ENCODE peak calls at places on chromosomes 6 and 20, in four cellular contexts. One of them, this sample, is unnamed. For H4K20me1, the result is how much of the 10 kb centered on the place peaks cover.

GRCh38 chr20:63095718-63096654 is 89.2 kb upstream of the BHLHE23 start:
- DNase-seq in K562: no peak
- DNase-seq in HCT116: no peak
- DNase-seq in mammary epithelial cell: no peak
- DNase-seq in this sample: no peak

GRCh38 chr6:21201181-21201580 is 392.4 kb upstream of the SOX4 start:
- DNase-seq in HCT116: no peak
- DNase-seq in mammary epithelial cell: no peak
- DNase-seq in K562: no peak
- DNase-seq in this sample: no peak

GRCh38 chr6:30799210-30799609 is 54.9 kb upstream of the IER3 start:
- DNase-seq in mammary epithelial cell: no peak
- DNase-seq in K562: peak
- DNase-seq in HCT116: no peak
- DNase-seq in this sample: no peak

GRCh38 chr20:2093200-2093781 is 8.3 kb upstream of the STK35 start:
- DNase-seq in mammary epithelial cell: peak
- DNase-seq in HCT116: peak
- DNase-seq in K562: no peak
- DNase-seq in this sample: peak

GRCh38 chr6:35605600-35605999 is 83.1 kb downstream of the FKBP5 start:
- DNase-seq in K562: no peak
- DNase-seq in HCT116: no peak
- DNase-seq in mammary epithelial cell: peak
- DNase-seq in this sample: no peak

GRCh38 chr6:109442393-109442924 is 1.9 kb downstream of the SMPD2 start:
- DNase-seq in K562: no peak
- DNase-seq in mammary epithelial cell: no peak
- DNase-seq in HCT116: no peak
- DNase-seq in this sample: no peak

GRCh38 chr20:48684501-48685041 is 143.2 kb downstream of the PREX1 start:
- DNase-seq in K562: no peak
- DNase-seq in mammary epithelial cell: no peak
- DNase-seq in HCT116: no peak
- DNase-seq in this sample: no peak

GRCh38 chr20:53944796-53945195 is 125.6 kb downstream of the BCAS1 start:
- DNase-seq in mammary epithelial cell: no peak
- DNase-seq in K562: no peak
- DNase-seq in HCT116: no peak
- DNase-seq in this sample: no peak

GRCh38 chr20:58945967-58946631 is 35.0 kb upstream of the NELFCD start:
- DNase-seq in HCT116: no peak
- DNase-seq in K562: no peak
- DNase-seq in mammary epithelial cell: no peak
- DNase-seq in this sample: no peak

GRCh38 chr20:7500362-7500761 is 439.9 kb downstream of the HAO1 start:
- DNase-seq in mammary epithelial cell: no peak
- DNase-seq in K562: no peak
- DNase-seq in HCT116: no peak
- DNase-seq in this sample: no peak

GRCh38 chr6:35094183-35094582 is 47.0 kb downstream of the TCP11 start:
- DNase-seq in HCT116: no peak
- DNase-seq in K562: no peak
- DNase-seq in mammary epithelial cell: no peak
- DNase-seq in this sample: no peak

DNA sequence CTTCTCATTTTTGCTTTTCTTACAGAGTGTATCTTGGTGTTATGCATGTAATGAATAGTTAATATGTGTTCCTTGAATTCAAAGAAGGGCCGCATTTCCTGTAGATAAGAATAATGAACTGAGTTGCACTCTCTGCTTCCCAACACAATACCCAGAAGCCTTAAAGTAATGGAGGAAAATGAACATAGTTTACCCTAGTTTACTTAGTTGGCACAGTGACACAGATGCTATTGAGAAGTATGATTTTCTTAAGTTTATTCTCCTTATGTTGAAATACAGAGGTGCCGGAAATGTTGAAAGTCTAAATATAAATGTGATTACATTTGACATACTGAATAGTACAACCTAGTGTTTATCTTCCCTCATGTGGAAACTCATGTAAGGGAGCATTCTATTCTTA is 6.1 kb downstream of the NUS1 start:
- DNase-seq in K562: no peak
- DNase-seq in mammary epithelial cell: no peak
- DNase-seq in HCT116: no peak
- DNase-seq in this sample: no peak
- H4K20me1 ChIP-seq in K562: under half
- H4K20me1 ChIP-seq in mammary epithelial cell: under half
- H4K20me1 ChIP-seq in HCT116: under half
- H4K20me1 ChIP-seq in this sample: under half

GRCh38 chr6:115545410-115545986 is 515.2 kb downstream of the FRK start:
- DNase-seq in HCT116: no peak
- DNase-seq in K562: no peak
- DNase-seq in mammary epithelial cell: no peak
- DNase-seq in this sample: no peak
- TF ChIP-seq CTCF in HCT116: no peak
- TF ChIP-seq CTCF in K562: no peak
- TF ChIP-seq CTCF in mammary epithelial cell: no peak
- TF ChIP-seq CTCF in this sample: no peak

DNA sequence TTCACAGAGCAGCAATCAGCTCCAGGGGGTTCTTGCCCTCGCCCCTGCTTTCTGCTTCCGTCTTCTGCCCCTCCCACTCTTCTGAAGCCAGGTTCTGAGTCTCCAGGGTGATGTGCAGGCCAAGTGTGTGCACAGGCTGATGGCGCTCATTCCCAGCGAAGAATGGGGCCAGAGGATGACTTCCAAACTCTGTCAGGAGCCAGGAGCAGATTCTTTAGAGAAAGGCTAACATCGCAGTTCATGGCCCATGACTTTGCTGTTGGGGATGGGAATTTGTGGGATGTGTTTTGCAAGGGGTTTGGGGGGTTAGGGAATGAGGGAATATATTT is 56.1 kb upstream of the CCN6 start:
- DNase-seq in mammary epithelial cell: no peak
- DNase-seq in HCT116: no peak
- DNase-seq in K562: no peak
- DNase-seq in this sample: no peak
- H2AFZ ChIP-seq in mammary epithelial cell: no peak
- H2AFZ ChIP-seq in HCT116: no peak
- H2AFZ ChIP-seq in K562: no peak
- H2AFZ ChIP-seq in this sample: no peak

GRCh38 chr20:32567384-32568178 is 17.6 kb downstream of the NOL4L start:
- DNase-seq in K562: no peak
- DNase-seq in HCT116: no peak
- DNase-seq in mammary epithelial cell: no peak
- DNase-seq in this sample: no peak

GRCh38 chr20:32566379-32567374 is 18.5 kb downstream of the NOL4L start:
- DNase-seq in K562: no peak
- DNase-seq in mammary epithelial cell: no peak
- DNase-seq in HCT116: no peak
- DNase-seq in this sample: no peak

GRCh38 chr20:32569380-32570305 is 15.5 kb downstream of the NOL4L start:
- DNase-seq in HCT116: no peak
- DNase-seq in K562: no peak
- DNase-seq in mammary epithelial cell: no peak
- DNase-seq in this sample: no peak

GRCh38 chr20:32570401-32571190 is 14.5 kb downstream of the NOL4L start:
- DNase-seq in mammary epithelial cell: no peak
- DNase-seq in K562: peak
- DNase-seq in HCT116: no peak
- DNase-seq in this sample: no peak

DNA sequence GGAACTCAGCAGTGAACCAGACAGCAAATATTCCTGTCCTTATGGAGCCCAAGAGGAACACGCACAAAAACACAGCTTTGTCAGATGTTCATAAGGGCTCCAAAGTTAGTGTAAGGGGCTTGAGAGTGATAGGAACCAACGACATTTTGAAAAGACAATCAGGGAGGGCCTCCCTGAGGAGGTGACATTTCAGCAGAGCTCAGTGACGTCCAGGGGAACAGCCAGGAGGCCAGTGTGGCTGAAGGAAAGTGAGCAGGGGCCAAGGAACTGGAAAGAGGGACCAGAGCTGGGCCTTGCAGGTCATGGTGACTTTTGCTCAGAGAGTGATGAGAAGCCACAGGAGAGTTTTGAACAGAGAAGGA is 16.1 kb downstream of the NOL4L start:
- DNase-seq in mammary epithelial cell: no peak
- DNase-seq in HCT116: no peak
- DNase-seq in K562: no peak
- DNase-seq in this sample: no peak
- H4K20me1 ChIP-seq in mammary epithelial cell: under half
- H4K20me1 ChIP-seq in HCT116: under half
- H4K20me1 ChIP-seq in K562: under half
- H4K20me1 ChIP-seq in this sample: under half

DNA sequence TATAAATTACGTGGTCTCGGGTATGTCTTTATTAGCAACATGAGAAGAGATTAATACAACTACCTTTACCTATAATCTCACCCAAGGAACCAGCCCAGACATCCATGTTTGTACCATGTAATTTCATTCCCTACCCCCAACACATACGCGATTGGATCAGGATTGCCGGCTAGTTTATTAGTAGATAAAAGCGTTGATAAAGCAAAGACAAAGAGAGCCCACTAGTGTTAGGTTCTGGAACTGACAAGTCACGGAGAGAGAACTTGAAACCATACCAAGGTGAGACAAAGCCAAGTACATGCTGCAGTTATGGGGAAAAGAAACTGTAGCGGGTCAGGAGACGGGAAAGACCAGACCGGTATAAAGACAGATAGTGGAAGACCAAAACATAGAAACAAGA is 37.4 kb upstream of the FAM135A start:
- DNase-seq in K562: peak
- DNase-seq in HCT116: peak
- DNase-seq in mammary epithelial cell: no peak
- DNase-seq in this sample: peak
- TF ChIP-seq CTCF in K562: peak
- TF ChIP-seq CTCF in HCT116: peak
- TF ChIP-seq CTCF in mammary epithelial cell: peak
- TF ChIP-seq CTCF in this sample: peak